ENCODE peak calls at places on chromosomes 4 and X, in nine cellular contexts. Q is posterior vena cava; A is NCI-H446 treated with DMSO at 0.1 percent for 48 hours; X is GDM1; T is HEK293T; E is HTR-8/SVneo; D is activated CD8-positive, alpha-beta memory T cell treated with anti-CD3 and anti-CD28 coated beads for 1 hour; V is lower leg skin; G is SK-MEL-5. Z is an unnamed sample.

GRCh38 chr4:162959056-162959455 is 207.6 kb downstream of the NAF1 start:
- DNase-seq in G (peak; percentile 10), A (no peak), D (no peak), T (peak; percentile 15), V (no peak), X (no peak), Q (no peak), E (peak; percentile 25), Z (no peak)

GRCh38 chr4:7581477-7581876 is 146.7 kb upstream of the PSAPL1 start:
- DNase-seq in A (no peak), T (peak; percentile 59), E (peak; percentile 47), X (peak; percentile 4), V (no peak), Q (no peak), D (no peak), G (no peak), Z (no peak)

GRCh38 chr4:38980903-38981676 is 51.1 kb downstream of the TMEM156 start:
- DNase-seq in G (no peak), T (no peak), A (no peak), X (no peak), Q (no peak), E (no peak), V (no peak), D (no peak), Z (no peak)

GRCh38 chr4:86935499-86935832 is 655 bp downstream of the AFF1 start:
- DNase-seq in Q (peak; percentile 89), X (no peak), D (peak; percentile 12), E (no peak), G (no peak), T (no peak), V (no peak), A (no peak), Z (no peak)

GRCh38 chrX:1246816-1247215 is 21.8 kb upstream of the CSF2RA start:
- DNase-seq in V (peak; percentile 93), G (peak; percentile 69), A (no peak), E (peak; percentile 65), X (peak; percentile 68), D (peak; percentile 69), T (peak; percentile 70), Q (peak; percentile 90), Z (no peak)

GRCh38 chr4:138297743-138298405 is 55.7 kb upstream of the SLC7A11 start:
- DNase-seq in X (no peak), E (no peak), V (no peak), Q (no peak), G (no peak), D (no peak), T (no peak), A (no peak), Z (no peak)

GRCh38 chrX:129717902-129718301 is 20.9 kb upstream of the XPNPEP2 start:
- DNase-seq in D (no peak), G (no peak), T (no peak), E (no peak), X (no peak), A (no peak), Q (peak; percentile 84), V (peak; percentile 48), Z (no peak)

GRCh38 chr4:84535901-84536300 is 36.8 kb upstream of the NKX6-1 start:
- DNase-seq in E (no peak), V (no peak), T (no peak), D (no peak), X (no peak), Q (no peak), G (no peak), A (no peak), Z (no peak)

GRCh38 chr4:175891863-175892262 is 79.8 kb upstream of the GPM6A start:
- DNase-seq in G (peak; percentile 83), A (peak; percentile 88), T (peak; percentile 25), V (no peak), X (no peak), D (no peak), E (peak; percentile 31), Q (no peak), Z (no peak)

GRCh38 chrX:9626379-9626778 is 139.3 kb downstream of the GPR143 start:
- DNase-seq in G (no peak), D (no peak), X (no peak), Q (no peak), V (no peak), E (no peak), A (no peak), T (no peak), Z (no peak)

GRCh38 chr4:3229964-3230363 is 19.0 kb upstream of the MSANTD1 start:
- DNase-seq in T (no peak), V (no peak), Q (peak; percentile 71), E (no peak), G (no peak), A (no peak), X (no peak), D (no peak), Z (peak; percentile 80)

GRCh38 chr4:19776021-19776459 is 475.7 kb upstream of the SLIT2 start:
- DNase-seq in X (no peak), T (peak; percentile 11), A (peak; percentile 21), Q (no peak), D (no peak), E (peak; percentile 73), V (no peak), G (peak; percentile 79), Z (no peak)

GRCh38 chr4:144948421-144948820 is 149.6 kb downstream of the ANAPC10 start:
- DNase-seq in X (no peak), T (no peak), G (no peak), A (no peak), Q (no peak), E (no peak), V (no peak), D (no peak), Z (no peak)

GRCh38 chr4:8848507-8849265 is 23.0 kb downstream of the HMX1 start:
- DNase-seq in A (no peak), D (no peak), Q (peak; percentile 43), T (no peak), X (no peak), E (no peak), G (no peak), V (peak; percentile 50), Z (peak; percentile 60)

GRCh38 chr4:112130903-112131302 is 14.4 kb upstream of the FAM241A start:
- DNase-seq in Q (no peak), E (no peak), D (no peak), T (peak; percentile 42), X (no peak), V (no peak), G (peak; percentile 50), A (no peak), Z (no peak)

GRCh38 chrX:43878902-43879526 is 3.2 kb downstream of the MAOB start:
- DNase-seq in A (no peak), E (no peak), T (no peak), Q (no peak), X (no peak), G (no peak), D (no peak), V (no peak), Z (no peak)

GRCh38 chrX:107676559-107677378 is 48.5 kb downstream of the PRPS1 start:
- DNase-seq in G (peak; percentile 84), Q (peak; percentile 97), E (no peak), D (no peak), X (no peak), T (peak; percentile 84), A (no peak), V (peak; percentile 96), Z (peak; percentile 98)

GRCh38 chr4:89137695-89138094 is 26.4 kb downstream of the TIGD2 start:
- DNase-seq in A (no peak), V (no peak), E (no peak), X (no peak), D (no peak), G (no peak), T (no peak), Q (no peak), Z (no peak)

GRCh38 chrX:9465380-9466114 is 689 bp downstream of the TBL1X start:
- DNase-seq in X (no peak), T (peak; percentile 31), G (no peak), E (no peak), D (no peak), Q (peak; percentile 84), A (no peak), V (no peak), Z (no peak)

GRCh38 chr4:79578613-79579012 is 170.6 kb upstream of the GK2 start:
- DNase-seq in T (no peak), V (no peak), X (peak; percentile 48), A (no peak), E (no peak), D (no peak), Q (no peak), G (no peak), Z (no peak)

GRCh38 chrX:49829016-49829415 is at the start of gene PAGE4:
- DNase-seq in V (no peak), E (no peak), A (no peak), Q (no peak), G (no peak), T (no peak), D (no peak), X (no peak), Z (no peak)

GRCh38 chr4:183073838-183074145 is 25.3 kb upstream of the WWC2 start:
- DNase-seq in X (no peak), D (no peak), T (no peak), E (no peak), G (no peak), Q (no peak), A (no peak), V (no peak), Z (no peak)

GRCh38 chr4:13523105-13523477 is 21.2 kb downstream of the NKX3-2 start:
- DNase-seq in Q (no peak), V (no peak), D (no peak), A (no peak), G (no peak), X (no peak), E (no peak), T (no peak), Z (no peak)

GRCh38 chr4:40856836-40857362 is 107.1 kb downstream of the NSUN7 start:
- DNase-seq in A (no peak), T (peak; percentile 81), D (peak; percentile 17), X (no peak), G (no peak), V (peak; percentile 90), E (peak; percentile 42), Q (peak; percentile 90), Z (no peak)

GRCh38 chrX:42771836-42772335 is 6.1 kb downstream of the PPP1R2C start:
- DNase-seq in T (no peak), E (no peak), D (no peak), V (no peak), A (no peak), Q (no peak), X (no peak), G (no peak), Z (no peak)

GRCh38 chr4:145178740-145179139 is 1.6 kb downstream of the OTUD4 start:
- DNase-seq in V (no peak), T (no peak), Q (no peak), G (no peak), E (no peak), A (no peak), D (no peak), X (no peak), Z (no peak)

GRCh38 chr4:189305500-189305899 is 635.2 kb upstream of the FRG1 start:
- DNase-seq in G (no peak), V (no peak), D (no peak), Q (no peak), A (no peak), E (no peak), T (no peak), X (no peak), Z (no peak)

GRCh38 chr4:10135252-10135651 is 18.7 kb upstream of the WDR1 start:
- DNase-seq in Q (no peak), X (no peak), T (no peak), G (no peak), D (no peak), E (no peak), A (no peak), V (no peak), Z (no peak)

GRCh38 chrX:17968367-17968766 is 107.3 kb upstream of the RAI2 start:
- DNase-seq in A (no peak), V (no peak), T (no peak), Q (no peak), X (no peak), G (no peak), D (no peak), E (no peak), Z (no peak)

GRCh38 chrX:38225093-38225492 is 4.4 kb upstream of the SRPX start:
- DNase-seq in D (no peak), Q (no peak), E (no peak), A (no peak), V (no peak), X (no peak), T (no peak), G (peak; percentile 8), Z (no peak)

GRCh38 chrX:148929686-148930085 is 429.3 kb downstream of the AFF2 start:
- DNase-seq in Q (no peak), A (no peak), T (no peak), G (no peak), V (no peak), D (no peak), E (no peak), X (no peak), Z (no peak)